ENCODE peak calls at places on chromosomes 2 and 18, in seven cellular contexts. G is stimulated activated CD4-positive, alpha-beta T cell treated with anti-CD3 and anti-CD28 coated beads, Interleukin-12 subunit alpha, Interleukin-12 subunit beta, amount 100 ng/mL, for 4 hours; V is activated naive CD4-positive, alpha-beta T cell treated with anti-CD3 and anti-CD28 coated beads, Interleukin-2, amount 50 U/mL, for 16 hours; Y is small intestine; E is activated naive CD8-positive, alpha-beta T cell treated with anti-CD3 and anti-CD28 coated beads, Interleukin-2, amount 50 U/mL, for 24 hours; P is stomach; C is AG08396. N is an unnamed sample.

GRCh38 chr2:24797644-24798043 is 4.4 kb downstream of the CENPO start:
- DNase-seq in G (no peak), V (no peak), Y (no peak), E (no peak), P (no peak), C (no peak), N (no peak)

GRCh38 chr2:3827673-3828575 is 124.5 kb downstream of the DCDC2C start:
- DNase-seq in G (no peak), V (no peak), Y (no peak), E (peak), P (no peak), C (no peak), N (no peak)

GRCh38 chr2:3585239-3586109 is 9.4 kb upstream of the COLEC11 start:
- DNase-seq in G (no peak), V (no peak), Y (peak), E (no peak), P (peak), C (peak), N (no peak)

GRCh38 chr2:141035846-141036420 is 1094.9 kb downstream of the LRP1B start:
- DNase-seq in G (no peak), V (no peak), Y (no peak), E (no peak), P (no peak), C (no peak), N (no peak)

GRCh38 chr2:48356701-48357322 is 173.1 kb upstream of the STON1 start:
- DNase-seq in G (no peak), V (no peak), Y (peak), E (no peak), P (no peak), C (no peak), N (no peak)

GRCh38 chr2:236642584-236643291 is 73.1 kb downstream of the ACKR3 start:
- DNase-seq in G (no peak), V (no peak), Y (peak), E (no peak), P (peak), C (peak), N (peak)

GRCh38 chr2:119254601-119255080 is 31.0 kb downstream of the STEAP3 start:
- DNase-seq in G (no peak), V (no peak), Y (no peak), E (no peak), P (no peak), C (no peak), N (no peak)

GRCh38 chr2:234331566-234331965 is 165.3 kb downstream of the ARL4C start:
- DNase-seq in G (no peak), V (no peak), Y (no peak), E (peak), P (no peak), C (no peak), N (no peak)

GRCh38 chr2:36409971-36410370 is 54.4 kb downstream of the CRIM1 start:
- DNase-seq in G (no peak), V (no peak), Y (no peak), E (no peak), P (no peak), C (no peak), N (no peak)

GRCh38 chr18:67104700-67105284 is 411.7 kb downstream of the DSEL start:
- DNase-seq in G (peak), V (peak), Y (peak), E (peak), P (peak), C (peak), N (peak)

GRCh38 chr18:31469629-31470028 is 22.1 kb downstream of the DSG3 start:
- DNase-seq in G (no peak), V (no peak), Y (no peak), E (no peak), P (no peak), C (no peak), N (no peak)

GRCh38 chr2:75243219-75243618 is 43.9 kb upstream of the TACR1 start:
- DNase-seq in G (no peak), V (no peak), Y (no peak), E (no peak), P (no peak), C (no peak), N (no peak)

GRCh38 chr2:66481100-66481549 is 46.2 kb downstream of the MEIS1 start:
- DNase-seq in G (no peak), V (no peak), Y (peak), E (no peak), P (peak), C (peak), N (no peak)

GRCh38 chr2:110866036-110866435 is 133.7 kb downstream of the ACOXL start:
- DNase-seq in G (no peak), V (no peak), Y (no peak), E (no peak), P (no peak), C (no peak), N (no peak)

GRCh38 chr18:33440384-33441043 is at the start of gene CCDC178:
- DNase-seq in G (no peak), V (no peak), Y (no peak), E (no peak), P (peak), C (peak), N (no peak)

GRCh38 chr18:23354625-23355024 is 98.5 kb upstream of the RIOK3 start:
- DNase-seq in G (no peak), V (no peak), Y (no peak), E (no peak), P (no peak), C (peak), N (no peak)

GRCh38 chr2:69964353-69964831 is 3.0 kb upstream of the ASPRV1 start:
- DNase-seq in G (no peak), V (no peak), Y (peak), E (no peak), P (peak), C (no peak), N (no peak)

GRCh38 chr18:2135309-2135708 is 436.0 kb downstream of the METTL4 start:
- DNase-seq in G (no peak), V (no peak), Y (no peak), E (no peak), P (no peak), C (no peak), N (no peak)

GRCh38 chr18:73617981-73618380 is 529.7 kb downstream of the FBXO15 start:
- DNase-seq in G (no peak), V (no peak), Y (no peak), E (no peak), P (no peak), C (no peak), N (no peak)

GRCh38 chr18:75429975-75430374 is 2.5 kb upstream of the SMIM21 start:
- DNase-seq in G (no peak), V (no peak), Y (no peak), E (no peak), P (no peak), C (no peak), N (no peak)

GRCh38 chr2:103264058-103264457 is 502.2 kb downstream of the TMEM182 start:
- DNase-seq in G (no peak), V (no peak), Y (no peak), E (no peak), P (no peak), C (no peak), N (no peak)